ENCODE peak calls at places on chromosomes 7 and 10, in seven cellular contexts. O, H, J, U, C, Y and N are unnamed samples.

GRCh38 chr10:42979730-42980467 is 97.0 kb upstream of the RET start:
- DNase-seq in O (no peak), Y (peak), U (no peak), J (no peak), C (no peak), H (no peak), N (no peak)

GRCh38 chr10:84333864-84334451 is 5.6 kb downstream of the CCSER2 start:
- DNase-seq in H (no peak), C (peak), U (no peak), O (peak), Y (no peak), J (peak), N (peak)

GRCh38 chr10:114623661-114624294 is 34.3 kb downstream of the ABLIM1 start:
- DNase-seq in H (peak), C (no peak), O (peak), J (peak), Y (no peak), U (no peak), N (peak)

GRCh38 chr7:123538189-123538714 is 3.9 kb upstream of the IQUB start:
- DNase-seq in Y (no peak), U (no peak), J (peak), H (peak), O (no peak), C (no peak), N (peak)

GRCh38 chr7:155357573-155358041 is 59.9 kb downstream of the INSIG1 start:
- DNase-seq in H (no peak), Y (no peak), O (peak), U (no peak), C (no peak), J (peak), N (peak)

GRCh38 chr7:84637568-84638338 is 443.2 kb upstream of the SEMA3A start:
- DNase-seq in J (peak), C (no peak), Y (no peak), U (peak), O (no peak), H (peak), N (peak)

GRCh38 chr7:74038194-74038961 is 10.4 kb downstream of the ELN start:
- DNase-seq in U (no peak), C (no peak), H (no peak), J (no peak), O (no peak), Y (no peak), N (no peak)

GRCh38 chr10:42975558-42976352 is 101.1 kb upstream of the RET start:
- DNase-seq in J (no peak), O (no peak), U (no peak), H (no peak), C (no peak), Y (peak), N (no peak)

GRCh38 chr10:63199716-63200115 is 66.6 kb downstream of the NRBF2 start:
- DNase-seq in C (no peak), J (no peak), U (no peak), O (no peak), Y (no peak), H (no peak), N (no peak)

GRCh38 chr10:31549936-31550335 is 230.9 kb downstream of the ZEB1 start:
- DNase-seq in O (no peak), C (no peak), U (no peak), J (peak), Y (no peak), H (no peak), N (no peak)

GRCh38 chr10:7593068-7593467 is 73.7 kb downstream of the ITIH5 start:
- DNase-seq in Y (no peak), C (no peak), J (no peak), H (no peak), U (no peak), O (no peak), N (no peak)